ENCODE peak calls at places on chromosome 14, in four cellular contexts. One of them, this sample, is unnamed.

GRCh38 chr14:102020058-102020971 is 55.9 kb downstream of the DYNC1H1 start:
- DNase-seq in choroid plexus epithelial cell: peak
- DNase-seq in T-helper 1 cell: no peak
- DNase-seq in DMS153: no peak
- DNase-seq in this sample: no peak

GRCh38 chr14:59262717-59263469 is 74.4 kb downstream of the DAAM1 start:
- DNase-seq in choroid plexus epithelial cell: no peak
- DNase-seq in DMS153: peak
- DNase-seq in T-helper 1 cell: no peak
- DNase-seq in this sample: peak

GRCh38 chr14:24123465-24124417 is 6.7 kb upstream of the FITM1 start:
- DNase-seq in T-helper 1 cell: no peak
- DNase-seq in DMS153: no peak
- DNase-seq in choroid plexus epithelial cell: no peak
- DNase-seq in this sample: no peak

GRCh38 chr14:39582028-39582654 is 149.9 kb upstream of the FBXO33 start:
- DNase-seq in choroid plexus epithelial cell: no peak
- DNase-seq in DMS153: no peak
- DNase-seq in T-helper 1 cell: no peak
- DNase-seq in this sample: no peak

GRCh38 chr14:81453166-81453766 is 53.1 kb upstream of the STON2 start:
- DNase-seq in DMS153: peak
- DNase-seq in T-helper 1 cell: no peak
- DNase-seq in choroid plexus epithelial cell: peak
- DNase-seq in this sample: no peak

GRCh38 chr14:33668066-33668465 is 282.8 kb downstream of the EGLN3 start:
- DNase-seq in DMS153: no peak
- DNase-seq in choroid plexus epithelial cell: no peak
- DNase-seq in T-helper 1 cell: no peak
- DNase-seq in this sample: no peak

GRCh38 chr14:92513966-92514843 is 624 bp downstream of the RIN3 start:
- DNase-seq in choroid plexus epithelial cell: peak
- DNase-seq in T-helper 1 cell: no peak
- DNase-seq in DMS153: no peak
- DNase-seq in this sample: no peak

GRCh38 chr14:70061108-70061507 is 127.6 kb downstream of the SLC8A3 start:
- DNase-seq in DMS153: no peak
- DNase-seq in T-helper 1 cell: no peak
- DNase-seq in choroid plexus epithelial cell: peak
- DNase-seq in this sample: no peak

GRCh38 chr14:105935384-105935783 is 409.0 kb downstream of the TMEM121 start:
- DNase-seq in DMS153: no peak
- DNase-seq in T-helper 1 cell: no peak
- DNase-seq in choroid plexus epithelial cell: no peak
- DNase-seq in this sample: no peak

GRCh38 chr14:90556050-90556477 is 159.2 kb downstream of the CALM1 start:
- DNase-seq in choroid plexus epithelial cell: peak
- DNase-seq in T-helper 1 cell: no peak
- DNase-seq in DMS153: no peak
- DNase-seq in this sample: no peak

GRCh38 chr14:66380143-66380542 is 106.0 kb upstream of the CCDC196 start:
- DNase-seq in DMS153: peak
- DNase-seq in choroid plexus epithelial cell: no peak
- DNase-seq in T-helper 1 cell: no peak
- DNase-seq in this sample: peak

GRCh38 chr14:85471744-85472143 is 58.2 kb upstream of the FLRT2 start:
- DNase-seq in DMS153: peak
- DNase-seq in T-helper 1 cell: no peak
- DNase-seq in choroid plexus epithelial cell: peak
- DNase-seq in this sample: no peak

GRCh38 chr14:58901826-58902225 is 264.1 kb downstream of the DACT1 start:
- DNase-seq in DMS153: no peak
- DNase-seq in choroid plexus epithelial cell: no peak
- DNase-seq in T-helper 1 cell: no peak
- DNase-seq in this sample: no peak

GRCh38 chr14:25116607-25117006 is 66.7 kb upstream of the STXBP6 start:
- DNase-seq in T-helper 1 cell: no peak
- DNase-seq in DMS153: no peak
- DNase-seq in choroid plexus epithelial cell: peak
- DNase-seq in this sample: no peak

GRCh38 chr14:76091036-76091435 is 60.7 kb upstream of the GPATCH2L start:
- DNase-seq in DMS153: no peak
- DNase-seq in choroid plexus epithelial cell: peak
- DNase-seq in T-helper 1 cell: no peak
- DNase-seq in this sample: no peak

GRCh38 chr14:74491952-74492351 is 1.2 kb downstream of the NPC2 start:
- DNase-seq in DMS153: no peak
- DNase-seq in choroid plexus epithelial cell: peak
- DNase-seq in T-helper 1 cell: no peak
- DNase-seq in this sample: no peak

GRCh38 chr14:65421201-65421981 is 8.9 kb downstream of the FUT8 start:
- DNase-seq in DMS153: no peak
- DNase-seq in choroid plexus epithelial cell: peak
- DNase-seq in T-helper 1 cell: no peak
- DNase-seq in this sample: no peak

GRCh38 chr14:20460458-20461229 is 590 bp downstream of the PIP4P1 start:
- DNase-seq in T-helper 1 cell: peak
- DNase-seq in choroid plexus epithelial cell: no peak
- DNase-seq in DMS153: no peak
- DNase-seq in this sample: peak

GRCh38 chr14:28901631-28902030 is 135.0 kb downstream of the FOXG1 start:
- DNase-seq in choroid plexus epithelial cell: no peak
- DNase-seq in T-helper 1 cell: no peak
- DNase-seq in DMS153: no peak
- DNase-seq in this sample: no peak

GRCh38 chr14:61406198-61406597 is 84.8 kb downstream of the PRKCH start:
- DNase-seq in DMS153: peak
- DNase-seq in choroid plexus epithelial cell: no peak
- DNase-seq in T-helper 1 cell: no peak
- DNase-seq in this sample: peak

GRCh38 chr14:74641581-74641980 is 29.5 kb upstream of the LTBP2 start:
- DNase-seq in choroid plexus epithelial cell: no peak
- DNase-seq in T-helper 1 cell: no peak
- DNase-seq in DMS153: no peak
- DNase-seq in this sample: no peak

GRCh38 chr14:23414254-23414653 is 6.2 kb upstream of the MYH6 start:
- DNase-seq in DMS153: no peak
- DNase-seq in choroid plexus epithelial cell: no peak
- DNase-seq in T-helper 1 cell: no peak
- DNase-seq in this sample: no peak

GRCh38 chr14:105863296-105864108 is 337.1 kb downstream of the TMEM121 start:
- DNase-seq in T-helper 1 cell: peak
- DNase-seq in choroid plexus epithelial cell: no peak
- DNase-seq in DMS153: no peak
- DNase-seq in this sample: no peak

GRCh38 chr14:74275265-74275841 is 27.4 kb downstream of the ABCD4 start:
- DNase-seq in choroid plexus epithelial cell: peak
- DNase-seq in T-helper 1 cell: no peak
- DNase-seq in DMS153: no peak
- DNase-seq in this sample: no peak

GRCh38 chr14:69315302-69315701 is 55.3 kb downstream of the GALNT16 start:
- DNase-seq in DMS153: no peak
- DNase-seq in choroid plexus epithelial cell: peak
- DNase-seq in T-helper 1 cell: no peak
- DNase-seq in this sample: no peak

GRCh38 chr14:90788031-90788430 is 28.2 kb downstream of the TTC7B start:
- DNase-seq in T-helper 1 cell: no peak
- DNase-seq in choroid plexus epithelial cell: no peak
- DNase-seq in DMS153: no peak
- DNase-seq in this sample: no peak

GRCh38 chr14:83257466-83258439 is 1724.1 kb upstream of the SEL1L start:
- DNase-seq in DMS153: no peak
- DNase-seq in choroid plexus epithelial cell: no peak
- DNase-seq in T-helper 1 cell: no peak
- DNase-seq in this sample: no peak

GRCh38 chr14:99234366-99234765 is 37.6 kb downstream of the BCL11B start:
- DNase-seq in T-helper 1 cell: no peak
- DNase-seq in choroid plexus epithelial cell: no peak
- DNase-seq in DMS153: no peak
- DNase-seq in this sample: no peak

GRCh38 chr14:95008445-95009217 is 148.7 kb downstream of the DICER1 start:
- DNase-seq in T-helper 1 cell: no peak
- DNase-seq in DMS153: no peak
- DNase-seq in choroid plexus epithelial cell: no peak
- DNase-seq in this sample: no peak

GRCh38 chr14:74902941-74903705 is 19.9 kb downstream of the RPS6KL1 start:
- DNase-seq in T-helper 1 cell: no peak
- DNase-seq in choroid plexus epithelial cell: no peak
- DNase-seq in DMS153: no peak
- DNase-seq in this sample: no peak